ENCODE peak calls at places on chromosomes 11 and 22, in seven cellular contexts. L, U, I, O, B, K and X are unnamed samples.

GRCh38 chr11:2399488-2400068 is 972 bp upstream of the TSSC4 start:
- DNase-seq in K (peak; percentile 57), I (no peak), O (no peak), L (no peak), B (no peak), U (no peak), X (peak; percentile 53)

GRCh38 chr11:101010899-101011298 is 118.7 kb downstream of the PGR start:
- DNase-seq in L (no peak), B (no peak), K (peak; percentile 24), I (no peak), O (no peak), U (peak; percentile 17), X (peak; percentile 14)

GRCh38 chr11:19561011-19561410 is 151.6 kb upstream of the NAV2 start:
- DNase-seq in I (no peak), B (no peak), U (peak; percentile 51), L (no peak), O (no peak), K (no peak), X (no peak)

GRCh38 chr22:27473533-27473932 is 328.0 kb downstream of the MN1 start:
- DNase-seq in I (no peak), K (no peak), O (no peak), L (no peak), B (no peak), U (no peak), X (peak; percentile 12)

GRCh38 chr11:65593518-65594414 is 1.8 kb downstream of the KCNK7 start:
- DNase-seq in I (peak; percentile 75), U (no peak), B (no peak), K (peak; percentile 73), O (peak; percentile 65), L (peak; percentile 75), X (no peak)

GRCh38 chr11:72813740-72814138 is 472 bp upstream of the ATG16L2 start:
- DNase-seq in B (no peak), K (peak; percentile 82), L (peak; percentile 92), O (no peak), I (peak; percentile 57), U (peak; percentile 65), X (peak; percentile 82)

GRCh38 chr11:79547256-79547655 is 106.4 kb upstream of the TENM4 start:
- DNase-seq in K (no peak), I (no peak), B (no peak), L (no peak), O (no peak), U (no peak), X (no peak)

GRCh38 chr22:33597274-33597985 is 322.8 kb downstream of the LARGE1 start:
- DNase-seq in I (no peak), U (no peak), K (peak; percentile 63), L (no peak), O (no peak), B (no peak), X (no peak)

GRCh38 chr11:111978028-111978771 is 41.1 kb downstream of the DIXDC1 start:
- DNase-seq in I (no peak), O (no peak), K (peak; percentile 72), U (peak; percentile 80), B (peak; percentile 73), L (peak; percentile 90), X (no peak)

GRCh38 chr11:65785329-65786007 is 1.4 kb upstream of the OVOL1 start:
- DNase-seq in L (no peak), K (no peak), B (no peak), I (peak; percentile 20), U (no peak), O (no peak), X (no peak)

GRCh38 chr22:36010913-36011312 is 17.7 kb downstream of the RBFOX2 start:
- DNase-seq in O (no peak), K (no peak), L (no peak), U (peak; percentile 76), B (no peak), I (no peak), X (peak; percentile 30)

GRCh38 chr22:23034621-23035556 is 35.4 kb upstream of the GNAZ start:
- DNase-seq in O (no peak), L (no peak), I (no peak), U (no peak), K (no peak), B (no peak), X (no peak)

GRCh38 chr11:67484847-67485311 is 2.1 kb downstream of the AIP start:
- DNase-seq in O (peak; percentile 75), L (peak; percentile 68), K (no peak), I (peak; percentile 43), B (no peak), U (no peak), X (no peak)

GRCh38 chr22:32909561-32910348 is 108.2 kb downstream of the TIMP3 start:
- DNase-seq in L (no peak), I (no peak), O (no peak), U (no peak), K (no peak), B (peak; percentile 61), X (no peak)

GRCh38 chr22:45837507-45837906 is 139.5 kb downstream of the WNT7B start:
- DNase-seq in B (no peak), K (no peak), L (no peak), O (no peak), I (no peak), U (no peak), X (no peak)

GRCh38 chr11:109971184-109971523 is 122.0 kb upstream of the ZC3H12C start:
- DNase-seq in B (no peak), I (no peak), U (peak; percentile 73), L (no peak), O (no peak), K (peak; percentile 12), X (no peak)

GRCh38 chr11:3121931-3122774 is 43.0 kb downstream of the OSBPL5 start:
- DNase-seq in O (no peak), L (peak; percentile 75), I (peak; percentile 70), K (no peak), U (no peak), B (peak; percentile 26), X (no peak)

GRCh38 chr11:10728154-10728553 is 22.9 kb upstream of the CTR9 start:
- DNase-seq in O (no peak), I (no peak), U (no peak), L (no peak), K (no peak), B (no peak), X (no peak)

GRCh38 chr11:396511-396947 is 2.5 kb downstream of the PKP3 start:
- DNase-seq in U (no peak), K (no peak), L (no peak), O (no peak), I (no peak), B (no peak), X (peak; percentile 68)

GRCh38 chr22:32758866-32759385 is 42.6 kb upstream of the TIMP3 start:
- DNase-seq in L (no peak), I (no peak), O (no peak), B (no peak), K (no peak), U (no peak), X (no peak)

GRCh38 chr11:65576867-65577755 is 1.3 kb downstream of the EHBP1L1 start:
- DNase-seq in U (no peak), O (peak; percentile 54), K (no peak), B (peak; percentile 65), I (peak; percentile 84), L (peak; percentile 92), X (peak; percentile 97)

GRCh38 chr11:132101861-132102260 is 731.4 kb downstream of the NTM start:
- DNase-seq in U (no peak), L (no peak), B (no peak), O (no peak), K (no peak), I (no peak), X (no peak)

GRCh38 chr22:46674367-46674781 is 54.2 kb downstream of the GRAMD4 start:
- DNase-seq in I (no peak), K (no peak), O (peak; percentile 95), L (peak; percentile 83), B (peak; percentile 42), U (no peak), X (no peak)

GRCh38 chr22:41780714-41781507 is 19.6 kb upstream of the CCDC134 start:
- DNase-seq in I (no peak), L (peak; percentile 78), U (peak; percentile 42), B (peak; percentile 18), O (peak; percentile 99), K (no peak), X (no peak)
- H3K4me3 ChIP-seq in I (no peak overlapping the region), L (no peak overlapping the region), U (no peak overlapping the region), B (no peak overlapping the region), O (peak overlapping the region; percentile 69), K (no peak overlapping the region), X (no peak overlapping the region)

DNA sequence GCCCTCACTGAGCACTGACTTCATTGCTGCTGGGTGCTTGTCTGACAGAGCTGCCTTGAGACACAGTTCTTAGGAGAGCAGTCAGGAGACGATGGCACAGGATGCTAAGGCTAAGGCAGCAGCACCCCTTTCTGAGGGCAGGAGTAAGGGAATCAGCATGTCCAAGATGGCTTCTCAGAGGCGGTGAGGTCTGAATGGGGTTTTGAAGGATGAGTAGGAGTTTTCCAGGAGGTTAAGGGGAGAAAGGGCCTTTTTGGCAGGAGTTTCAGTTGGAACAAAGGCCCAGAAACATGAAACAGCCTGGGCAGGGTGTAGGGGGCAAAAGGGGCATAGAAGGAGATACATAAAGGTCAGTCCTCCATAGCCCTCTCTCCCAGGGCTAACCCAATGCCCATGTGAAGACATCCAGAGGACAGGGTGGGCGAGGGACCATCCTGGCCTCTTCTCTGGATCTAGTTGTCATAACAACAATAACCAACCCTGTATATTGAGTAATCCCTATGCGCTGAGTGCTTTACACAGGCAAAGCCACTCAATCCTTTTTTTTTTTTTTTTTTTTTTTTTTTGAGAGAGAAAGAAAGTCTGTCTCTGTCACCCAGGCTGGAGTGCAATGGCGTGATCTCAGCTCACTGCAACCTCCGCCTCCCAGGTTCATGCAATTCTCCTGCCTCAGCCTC is 19.0 kb downstream of the CYTH4 start:
- DNase-seq in K (no peak), L (no peak), O (no peak), U (no peak), I (no peak), B (no peak), X (no peak)
- H3K36me3 ChIP-seq in K (no peaks in the 10 kb centered on the region), L (no peaks in the 10 kb centered on the region), O (peaks cover 55% of the 10 kb centered on the region), U (no peaks in the 10 kb centered on the region), I (no peaks in the 10 kb centered on the region), B (no peaks in the 10 kb centered on the region), X (no peaks in the 10 kb centered on the region)

GRCh38 chr11:121723261-121723741 is 270.5 kb upstream of the SORL1-AS1 start:
- DNase-seq in L (peak; percentile 75), U (peak; percentile 3), O (no peak), K (peak; percentile 37), B (peak; percentile 49), I (no peak), X (no peak)
- H3K4me3 ChIP-seq in L (peak overlapping the region; percentile 49), U (peak overlapping the region; percentile 52), O (no peak overlapping the region), K (peak overlapping the region; percentile 38), B (peak overlapping the region; percentile 41), I (peak overlapping the region; percentile 34), X (no peak overlapping the region)

GRCh38 chr11:62792193-62792575 is 378 bp upstream of the TMEM223 start:
- DNase-seq in O (no peak), I (no peak), B (no peak), K (peak; percentile 44), L (peak; percentile 81), U (no peak), X (no peak)

GRCh38 chr11:62791501-62792192 is at the start of gene TMEM223:
- DNase-seq in L (peak; percentile 94), O (peak; percentile 91), B (peak; percentile 87), K (peak; percentile 90), U (peak; percentile 68), I (peak; percentile 94), X (peak; percentile 88)

GRCh38 chr11:62796281-62796680 is 4.5 kb upstream of the TMEM223 start:
- DNase-seq in B (no peak), I (peak; percentile 12), U (no peak), K (no peak), L (no peak), O (no peak), X (no peak)

GRCh38 chr11:62789576-62789975 is 2.2 kb downstream of the TMEM223 start:
- DNase-seq in I (no peak), K (no peak), O (no peak), B (no peak), U (no peak), L (no peak), X (no peak)

GRCh38 chr11:62794201-62794775 is 2.5 kb upstream of the TMEM223 start:
- DNase-seq in O (no peak), B (no peak), K (no peak), U (no peak), L (no peak), I (peak; percentile 10), X (no peak)
- H3K36me3 ChIP-seq in O (peaks cover 69% of the 10 kb centered on the region), B (no peaks in the 10 kb centered on the region), K (peaks cover 6% of the 10 kb centered on the region), U (peaks cover 78% of the 10 kb centered on the region), L (peaks cover 52% of the 10 kb centered on the region), I (no peaks in the 10 kb centered on the region), X (peaks cover 68% of the 10 kb centered on the region)